ENCODE peak calls at places on chromosomes 7 and 10, in seven cellular contexts. Z, E, T, V, A, F and Q are unnamed samples.

GRCh38 chr7:94142281-94142680 is 138.1 kb upstream of the BET1 start:
- DNase-seq in Z (no peak), E (no peak), T (no peak), V (no peak), A (no peak), F (no peak), Q (no peak)

GRCh38 chr10:72124984-72125383 is 36.6 kb upstream of the SPOCK2 start:
- DNase-seq in Z (no peak), E (no peak), T (no peak), V (no peak), A (no peak), F (no peak), Q (no peak)

GRCh38 chr7:133698127-133698526 is 429.0 kb upstream of the LRGUK start:
- DNase-seq in Z (no peak), E (no peak), T (no peak), V (no peak), A (no peak), F (no peak), Q (no peak)

GRCh38 chr10:87925570-87925969 is 62.1 kb downstream of the PTEN start:
- DNase-seq in Z (no peak), E (no peak), T (no peak), V (no peak), A (no peak), F (no peak), Q (no peak)

GRCh38 chr10:77321868-77322267 is 315.7 kb downstream of the KCNMA1 start:
- DNase-seq in Z (no peak), E (no peak), T (no peak), V (no peak), A (no peak), F (no peak), Q (no peak)

GRCh38 chr10:91909178-91909677 is at the start of gene FGFBP3:
- DNase-seq in Z (peak; percentile 40), E (peak; percentile 49), T (peak; percentile 72), V (no peak), A (peak; percentile 34), F (peak; percentile 61), Q (no peak)

GRCh38 chr7:68148440-68148839 is 1151.8 kb downstream of the TYW1 start:
- DNase-seq in Z (no peak), E (no peak), T (no peak), V (no peak), A (no peak), F (no peak), Q (no peak)

GRCh38 chr7:128835790-128836641 is 5.8 kb downstream of the FLNC start:
- DNase-seq in Z (no peak), E (no peak), T (no peak), V (no peak), A (no peak), F (no peak), Q (no peak)

GRCh38 chr7:18491871-18492270 is 3.7 kb upstream of the HDAC9 start:
- DNase-seq in Z (no peak), E (no peak), T (no peak), V (no peak), A (no peak), F (no peak), Q (no peak)

GRCh38 chr7:55526770-55527169 is 45.5 kb downstream of the VOPP1 start:
- DNase-seq in Z (no peak), E (no peak), T (no peak), V (no peak), A (no peak), F (no peak), Q (no peak)

GRCh38 chr7:74183142-74183541 is 9.0 kb downstream of the EIF4H start:
- DNase-seq in Z (no peak), E (no peak), T (no peak), V (no peak), A (no peak), F (no peak), Q (peak; percentile 57)

GRCh38 chr7:155009570-155010157 is 6.7 kb upstream of the PAXIP1 start:
- DNase-seq in Z (peak; percentile 27), E (peak; percentile 47), T (peak; percentile 37), V (no peak), A (peak; percentile 18), F (no peak), Q (no peak)

GRCh38 chr10:103448751-103449150 is 3.4 kb downstream of the CALHM2 start:
- DNase-seq in Z (no peak), E (no peak), T (no peak), V (no peak), A (no peak), F (no peak), Q (no peak)

GRCh38 chr7:35436452-35436851 is 182.6 kb upstream of the TBX20 start:
- DNase-seq in Z (no peak), E (no peak), T (peak; percentile 72), V (no peak), A (no peak), F (no peak), Q (no peak)

GRCh38 chr10:49286686-49287085 is 12.3 kb upstream of the C10orf71 start:
- DNase-seq in Z (no peak), E (no peak), T (no peak), V (no peak), A (no peak), F (no peak), Q (no peak)

GRCh38 chr10:46559231-46559671 is 2.8 kb upstream of the GPRIN2 start:
- DNase-seq in Z (no peak), E (no peak), T (no peak), V (no peak), A (no peak), F (peak; percentile 42), Q (no peak)

GRCh38 chr7:20095441-20095840 is 121.7 kb downstream of the MACC1 start:
- DNase-seq in Z (no peak), E (no peak), T (no peak), V (no peak), A (no peak), F (no peak), Q (no peak)

GRCh38 chr10:71408436-71409225 is 11.9 kb downstream of the CDH23 start:
- DNase-seq in Z (no peak), E (no peak), T (no peak), V (no peak), A (no peak), F (peak; percentile 39), Q (no peak)

GRCh38 chr7:115851291-115851690 is 179.3 kb downstream of the TFEC start:
- DNase-seq in Z (peak; percentile 54), E (no peak), T (no peak), V (no peak), A (peak; percentile 24), F (no peak), Q (peak; percentile 75)

GRCh38 chr7:106358103-106358663 is 73.4 kb upstream of the NAMPT start:
- DNase-seq in Z (no peak), E (no peak), T (no peak), V (no peak), A (no peak), F (no peak), Q (no peak)

GRCh38 chr7:110853263-110853662 is 237.7 kb upstream of the LRRN3 start:
- DNase-seq in Z (no peak), E (no peak), T (no peak), V (no peak), A (no peak), F (no peak), Q (no peak)

DNA sequence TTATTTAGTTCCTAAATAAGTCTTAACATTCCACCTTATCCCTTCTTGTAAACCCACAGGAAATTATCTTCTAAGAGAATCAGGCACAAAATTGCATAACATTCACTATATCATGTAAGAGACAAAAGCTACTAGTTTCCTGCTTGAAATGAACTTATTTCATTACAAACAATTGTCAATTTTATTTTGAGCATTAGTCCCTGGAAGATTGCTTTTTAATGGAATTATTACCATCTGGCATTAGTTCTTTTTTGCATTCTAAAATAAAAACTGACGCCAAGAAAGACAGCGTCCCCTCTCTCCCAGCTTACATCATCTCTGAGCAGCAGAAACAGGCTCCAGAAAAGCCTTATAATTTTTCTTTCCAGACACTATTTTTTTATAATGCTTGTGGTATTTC is 121.8 kb downstream of the NOC3L start:
- DNase-seq in Z (no peak), E (no peak), T (peak; percentile 38), V (no peak), A (no peak), F (no peak), Q (no peak)
- TF ChIP-seq JUND in Z (no peak), E (no peak), T (no peak), V (no peak), A (no peak), F (no peak), Q (no peak)

GRCh38 chr7:30521532-30521931 is 16.9 kb upstream of the GGCT start:
- DNase-seq in Z (no peak), E (no peak), T (no peak), V (no peak), A (no peak), F (no peak), Q (no peak)
- TF ChIP-seq JUND in Z (no peak), E (no peak), T (no peak), V (no peak), A (no peak), F (no peak), Q (no peak)

DNA sequence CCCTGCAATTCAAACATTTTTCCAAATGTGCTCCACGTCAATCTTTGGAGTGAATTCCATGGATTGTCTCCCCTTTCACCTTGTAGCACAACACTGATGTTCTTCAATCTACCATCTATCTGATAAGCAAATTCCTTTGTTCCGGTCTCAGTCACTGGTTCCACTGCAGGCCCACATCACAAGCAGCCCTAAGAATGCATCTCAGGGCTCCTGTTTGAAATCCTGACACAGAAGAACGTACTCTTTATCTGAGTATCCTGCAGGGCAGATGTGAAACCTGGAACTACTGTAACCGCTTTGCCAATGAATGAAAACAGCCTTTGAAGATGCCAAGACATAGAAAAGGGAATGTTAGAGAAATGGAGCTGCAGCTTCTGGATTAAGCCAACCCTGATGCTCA is 62.9 kb upstream of the FAM133B start:
- DNase-seq in Z (no peak), E (no peak), T (no peak), V (no peak), A (no peak), F (no peak), Q (no peak)
- TF ChIP-seq JUND in Z (no peak), E (no peak), T (no peak), V (no peak), A (no peak), F (no peak), Q (no peak)

GRCh38 chr10:12924911-12925310 is 76.6 kb downstream of the CCDC3 start:
- DNase-seq in Z (no peak), E (no peak), T (no peak), V (no peak), A (no peak), F (peak; percentile 23), Q (no peak)
- TF ChIP-seq JUND in Z (no peak), E (no peak), T (no peak), V (no peak), A (no peak), F (no peak), Q (no peak)

GRCh38 chr7:28488061-28488791 is 75.9 kb downstream of the CREB5 start:
- DNase-seq in Z (no peak), E (no peak), T (no peak), V (no peak), A (no peak), F (no peak), Q (no peak)
- TF ChIP-seq JUND in Z (no peak), E (no peak), T (no peak), V (no peak), A (no peak), F (no peak), Q (no peak)

GRCh38 chr10:14750900-14751575 is 23.7 kb downstream of the FAM107B start:
- DNase-seq in Z (no peak), E (no peak), T (peak; percentile 52), V (no peak), A (no peak), F (no peak), Q (no peak)
- TF ChIP-seq JUND in Z (no peak), E (no peak), T (no peak), V (no peak), A (no peak), F (no peak), Q (no peak)

GRCh38 chr10:122269097-122269687 is 1.9 kb upstream of the BTBD16 start:
- DNase-seq in Z (no peak), E (no peak), T (no peak), V (no peak), A (no peak), F (no peak), Q (no peak)
- TF ChIP-seq JUND in Z (no peak), E (no peak), T (no peak), V (no peak), A (no peak), F (no peak), Q (no peak)